ENCODE peak calls at places on chromosome 17, in five cellular contexts. G, Q, P, M and X are unnamed samples.

GRCh38 chr17:65774787-65775186 is 213.3 kb upstream of the AXIN2 start:
- DNase-seq in G (no peak), Q (no peak), P (no peak), M (no peak), X (no peak)

GRCh38 chr17:8630802-8631553 is 453 bp upstream of the MYH10 start:
- DNase-seq in G (peak; percentile 99), Q (peak; percentile 99), P (peak; percentile 82), M (peak; percentile 93), X (peak; percentile 97)

GRCh38 chr17:45405250-45406086 is 27.2 kb downstream of the ARHGAP27 start:
- DNase-seq in G (peak; percentile 100), Q (no peak), P (no peak), M (peak; percentile 96), X (peak; percentile 99)

GRCh38 chr17:51860934-51861561 is 297.5 kb downstream of the CA10 start:
- DNase-seq in G (peak; percentile 60), Q (peak; percentile 44), P (no peak), M (peak; percentile 21), X (peak; percentile 81)

GRCh38 chr17:42459256-42459982 is 741 bp downstream of the ATP6V0A1 start:
- DNase-seq in G (peak; percentile 31), Q (peak; percentile 65), P (no peak), M (peak; percentile 58), X (no peak)

GRCh38 chr17:29195465-29196081 is 15.4 kb upstream of the MYO18A start:
- DNase-seq in G (no peak), Q (no peak), P (no peak), M (no peak), X (no peak)

GRCh38 chr17:55843785-55844184 is 92.9 kb downstream of the PCTP start:
- DNase-seq in G (no peak), Q (no peak), P (no peak), M (no peak), X (no peak)

GRCh38 chr17:8365143-8365542 is 11.4 kb downstream of the KRABD2 start:
- DNase-seq in G (no peak), Q (no peak), P (no peak), M (no peak), X (no peak)

GRCh38 chr17:74466111-74466784 is at the start of gene CD300A:
- DNase-seq in G (peak; percentile 43), Q (no peak), P (no peak), M (no peak), X (peak; percentile 68)

GRCh38 chr17:45270828-45271418 is 9.0 kb upstream of the SPATA32 start:
- DNase-seq in G (peak; percentile 81), Q (no peak), P (no peak), M (peak; percentile 79), X (peak; percentile 91)

GRCh38 chr17:17063546-17064122 is 21.4 kb downstream of the MPRIP start:
- DNase-seq in G (no peak), Q (no peak), P (no peak), M (no peak), X (no peak)

GRCh38 chr17:915416-916201 is 64.0 kb downstream of the NXN start:
- DNase-seq in G (no peak), Q (no peak), P (no peak), M (no peak), X (no peak)

GRCh38 chr17:78101112-78101511 is 27.4 kb downstream of the TMC6 start:
- DNase-seq in G (no peak), Q (no peak), P (no peak), M (no peak), X (no peak)

GRCh38 chr17:45907720-45908395 is 13.5 kb downstream of the MAPT start:
- DNase-seq in G (no peak), Q (no peak), P (no peak), M (no peak), X (no peak)

GRCh38 chr17:51951737-51952136 is 206.8 kb downstream of the CA10 start:
- DNase-seq in G (no peak), Q (no peak), P (no peak), M (no peak), X (no peak)

GRCh38 chr17:68461589-68461988 is 4.3 kb upstream of the WIPI1 start:
- DNase-seq in G (no peak), Q (no peak), P (no peak), M (no peak), X (no peak)

GRCh38 chr17:42135664-42136653 is 13.4 kb downstream of the HSPB9 start:
- DNase-seq in G (peak; percentile 69), Q (peak; percentile 91), P (no peak), M (no peak), X (no peak)

GRCh38 chr17:3962217-3963069 is 1.8 kb downstream of the ATP2A3 start:
- DNase-seq in G (no peak), Q (no peak), P (no peak), M (no peak), X (no peak)

GRCh38 chr17:35449371-35449931 is 885 bp upstream of the SLFN13 start:
- DNase-seq in G (peak; percentile 43), Q (no peak), P (no peak), M (no peak), X (peak; percentile 70)

GRCh38 chr17:58121925-58122324 is 26.3 kb upstream of the OR4D1 start:
- DNase-seq in G (peak; percentile 23), Q (peak; percentile 56), P (no peak), M (peak; percentile 17), X (no peak)

GRCh38 chr17:43464046-43464445 is 19.7 kb upstream of the DHX8 start:
- DNase-seq in G (no peak), Q (no peak), P (no peak), M (no peak), X (no peak)

GRCh38 chr17:50218071-50218759 is 16.8 kb upstream of the COL1A1 start:
- DNase-seq in G (no peak), Q (no peak), P (no peak), M (no peak), X (no peak)
- TF ChIP-seq ATF2 in G (no peak), Q (no peak), P (no peak), M (no peak), X (no peak)

DNA sequence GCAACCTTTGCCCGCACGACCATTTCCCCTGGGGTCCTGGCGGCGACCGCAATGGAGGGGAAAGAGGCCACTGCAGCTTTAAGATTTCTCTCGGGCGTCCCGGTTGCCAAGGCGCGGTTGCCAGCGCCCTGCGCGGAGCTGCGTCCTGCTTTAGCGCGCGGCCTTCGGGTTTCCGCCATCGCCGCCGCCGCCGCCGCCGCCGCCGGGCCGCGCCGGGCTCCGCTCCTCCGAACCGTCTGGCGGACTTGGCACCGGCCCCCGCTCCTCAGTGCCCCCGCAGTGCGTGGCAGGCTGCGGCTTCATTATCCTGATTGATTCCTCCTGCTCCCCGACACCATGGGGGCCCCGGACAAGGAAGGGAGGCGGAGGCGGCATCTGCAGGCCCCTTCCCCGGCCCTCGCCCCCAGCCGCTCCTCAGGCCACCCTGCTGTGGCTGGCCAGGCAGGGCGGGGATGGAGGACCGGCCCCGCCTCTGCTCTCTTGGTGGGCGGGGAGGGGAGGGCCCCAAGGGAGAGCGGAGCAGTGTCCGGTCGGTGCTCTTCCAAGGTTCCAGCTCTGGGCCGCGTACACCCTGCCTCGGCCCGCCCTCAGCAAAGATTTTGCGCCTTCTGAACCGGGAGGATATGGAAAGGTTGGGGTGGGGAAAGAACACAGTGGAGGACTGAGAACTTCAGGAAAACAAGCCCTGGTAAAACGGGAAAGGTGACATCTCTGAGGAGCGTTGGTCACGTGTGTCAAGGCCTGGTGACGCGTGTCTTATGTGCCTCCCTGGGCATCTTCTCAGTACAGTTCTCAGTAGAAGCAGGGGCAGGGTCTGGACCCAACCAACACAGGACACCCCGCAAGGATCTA is 34.0 kb downstream of the NEUROD2 start:
- DNase-seq in G (peak; percentile 70), Q (peak; percentile 20), P (no peak), M (peak; percentile 86), X (no peak)
- TF ChIP-seq ATF2 in G (no peak), Q (no peak), P (no peak), M (no peak), X (no peak)

DNA sequence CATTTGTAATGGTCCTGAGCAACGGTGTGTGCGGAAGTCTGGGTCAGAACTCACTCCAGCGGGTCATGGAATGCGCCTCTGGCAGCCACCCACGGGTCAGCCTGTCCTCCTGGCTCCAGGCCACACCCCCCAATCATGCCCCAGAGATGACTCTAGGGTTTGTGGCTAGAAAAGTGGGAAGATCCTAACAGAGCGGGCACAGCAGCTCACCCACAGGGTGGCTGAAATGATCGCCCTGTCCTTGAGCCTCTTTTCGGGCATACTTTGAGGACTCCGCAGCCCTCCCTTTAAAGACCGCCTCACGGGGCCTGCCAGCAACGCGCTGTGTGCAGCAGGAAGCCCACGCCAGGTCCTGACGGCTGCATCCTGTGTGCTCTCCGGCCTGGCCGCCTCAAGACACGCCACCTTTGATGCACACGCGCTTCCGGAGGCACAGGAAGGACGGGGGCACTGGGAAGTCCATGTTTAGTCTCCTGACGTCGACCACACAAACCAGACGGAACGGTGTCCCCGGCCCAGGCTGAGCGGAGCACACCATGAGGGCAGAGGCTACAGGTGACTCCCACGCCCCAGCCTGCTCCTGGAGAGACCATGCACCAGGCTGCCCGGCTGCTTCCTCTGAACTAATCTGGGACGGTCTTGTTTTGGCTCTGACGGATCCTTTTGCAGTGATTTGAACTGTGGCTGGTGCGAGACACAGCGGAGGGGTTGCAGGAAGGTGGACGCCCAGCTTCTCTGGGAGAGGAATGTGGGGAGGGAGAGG is 92.9 kb downstream of the TBC1D16 start:
- DNase-seq in G (peak; percentile 7), Q (no peak), P (no peak), M (no peak), X (no peak)
- TF ChIP-seq ATF2 in G (no peak), Q (no peak), P (no peak), M (no peak), X (no peak)

GRCh38 chr17:49494937-49495841 is at the start of gene NGFR:
- DNase-seq in G (peak; percentile 67), Q (no peak), P (no peak), M (peak; percentile 96), X (no peak)
- TF ChIP-seq ATF2 in G (no peak), Q (no peak), P (no peak), M (no peak), X (no peak)

GRCh38 chr17:49437696-49438438 is 23.2 kb upstream of the PHB1 start:
- DNase-seq in G (no peak), Q (no peak), P (no peak), M (no peak), X (peak; percentile 38)
- TF ChIP-seq ATF2 in G (no peak), Q (no peak), P (no peak), M (no peak), X (no peak)